ENCODE peak calls at places on chromosome 2, in eight cellular contexts. S is ovary; Q is HCT116; M is NAMALWA; T is stimulated activated naive CD8-positive, alpha-beta T cell treated with anti-CD3 and anti-CD28 coated beads, Interleukin-15, amount 100 ng/mL, for 72 hours; W is retinal pigment epithelial cell; I is sciatic nerve; C is OCI-LY7. R is an unnamed sample.

GRCh38 chr2:42196403-42197267 is 27.5 kb downstream of the EML4 start:
- DNase-seq in S (no peak), Q (peak), M (peak), T (no peak), W (no peak), I (no peak), C (peak), R (no peak)

GRCh38 chr2:17309741-17310339 is 208.4 kb downstream of the RAD51AP2 start:
- DNase-seq in S (no peak), Q (peak), M (peak), T (peak), W (peak), I (no peak), C (peak), R (peak)

GRCh38 chr2:222861411-222862067 is 703 bp downstream of the ACSL3 start:
- DNase-seq in S (peak), Q (no peak), M (peak), T (peak), W (no peak), I (peak), C (peak), R (peak)

GRCh38 chr2:187855689-187856088 is 301.5 kb upstream of the TFPI start:
- DNase-seq in S (no peak), Q (no peak), M (no peak), T (no peak), W (no peak), I (no peak), C (no peak), R (no peak)

GRCh38 chr2:31420936-31421335 is 6.4 kb upstream of the XDH start:
- DNase-seq in S (no peak), Q (no peak), M (no peak), T (no peak), W (no peak), I (no peak), C (no peak), R (no peak)

GRCh38 chr2:38174646-38175096 is 98.7 kb upstream of the CYP1B1 start:
- DNase-seq in S (no peak), Q (no peak), M (no peak), T (no peak), W (peak), I (no peak), C (no peak), R (no peak)

GRCh38 chr2:113105047-113105446 is 22.4 kb upstream of the IL1RN start:
- DNase-seq in S (no peak), Q (no peak), M (no peak), T (no peak), W (no peak), I (no peak), C (no peak), R (no peak)

GRCh38 chr2:74364533-74365505 is 15.3 kb downstream of the DCTN1 start:
- DNase-seq in S (no peak), Q (no peak), M (no peak), T (no peak), W (no peak), I (no peak), C (no peak), R (no peak)

GRCh38 chr2:100891911-100892642 is 72.1 kb downstream of the NPAS2 start:
- DNase-seq in S (no peak), Q (peak), M (no peak), T (no peak), W (no peak), I (no peak), C (no peak), R (no peak)